ENCODE peak calls at places on chromosomes 2 and 18, in seven cellular contexts. One of them, this sample, is unnamed.

GRCh38 chr18:68024716-68025115 is 508.2 kb upstream of the DSEL start:
- DNase-seq in adrenal gland: no peak
- DNase-seq in tibial artery: no peak
- DNase-seq in hepatocyte: no peak
- DNase-seq in vagina: no peak
- DNase-seq in heart left ventricle: no peak
- DNase-seq in dorsolateral prefrontal cortex: no peak
- DNase-seq in this sample: peak; percentile 18

GRCh38 chr2:153595939-153596338 is 117.4 kb upstream of the RPRM start:
- DNase-seq in heart left ventricle: no peak
- DNase-seq in tibial artery: no peak
- DNase-seq in dorsolateral prefrontal cortex: no peak
- DNase-seq in hepatocyte: no peak
- DNase-seq in adrenal gland: no peak
- DNase-seq in vagina: no peak
- DNase-seq in this sample: no peak

GRCh38 chr2:192126426-192126825 is 68.3 kb downstream of the TMEFF2 start:
- DNase-seq in dorsolateral prefrontal cortex: no peak
- DNase-seq in vagina: no peak
- DNase-seq in heart left ventricle: no peak
- DNase-seq in adrenal gland: no peak
- DNase-seq in tibial artery: no peak
- DNase-seq in hepatocyte: no peak
- DNase-seq in this sample: no peak

GRCh38 chr18:42296723-42297122 is 341.7 kb downstream of the PIK3C3 start:
- DNase-seq in tibial artery: no peak
- DNase-seq in dorsolateral prefrontal cortex: no peak
- DNase-seq in heart left ventricle: no peak
- DNase-seq in hepatocyte: no peak
- DNase-seq in vagina: no peak
- DNase-seq in adrenal gland: no peak
- DNase-seq in this sample: no peak

GRCh38 chr2:68936462-68936861 is 16.2 kb downstream of the GKN2 start:
- DNase-seq in hepatocyte: no peak
- DNase-seq in tibial artery: no peak
- DNase-seq in dorsolateral prefrontal cortex: no peak
- DNase-seq in heart left ventricle: no peak
- DNase-seq in vagina: no peak
- DNase-seq in adrenal gland: no peak
- DNase-seq in this sample: no peak

GRCh38 chr2:102251042-102251848 is 60.1 kb upstream of the IL1RL1 start:
- DNase-seq in hepatocyte: peak; percentile 68
- DNase-seq in heart left ventricle: peak; percentile 54
- DNase-seq in adrenal gland: peak; percentile 74
- DNase-seq in vagina: no peak
- DNase-seq in dorsolateral prefrontal cortex: peak; percentile 49
- DNase-seq in tibial artery: peak; percentile 35
- DNase-seq in this sample: no peak

GRCh38 chr2:225083276-225083675 is 41.0 kb upstream of the DOCK10 start:
- DNase-seq in vagina: no peak
- DNase-seq in adrenal gland: no peak
- DNase-seq in dorsolateral prefrontal cortex: no peak
- DNase-seq in hepatocyte: no peak
- DNase-seq in heart left ventricle: no peak
- DNase-seq in tibial artery: no peak
- DNase-seq in this sample: no peak

GRCh38 chr2:80462654-80463053 is 158.1 kb upstream of the LRRTM1 start:
- DNase-seq in hepatocyte: no peak
- DNase-seq in adrenal gland: no peak
- DNase-seq in vagina: no peak
- DNase-seq in tibial artery: no peak
- DNase-seq in heart left ventricle: no peak
- DNase-seq in dorsolateral prefrontal cortex: no peak
- DNase-seq in this sample: no peak

GRCh38 chr2:3628241-3628679 is 29.7 kb upstream of the ALLC start:
- DNase-seq in tibial artery: peak; percentile 14
- DNase-seq in adrenal gland: peak; percentile 17
- DNase-seq in hepatocyte: no peak
- DNase-seq in dorsolateral prefrontal cortex: peak; percentile 28
- DNase-seq in heart left ventricle: no peak
- DNase-seq in vagina: peak; percentile 93
- DNase-seq in this sample: no peak

GRCh38 chr2:169775765-169776482 is 22.7 kb upstream of the SSB start:
- DNase-seq in hepatocyte: no peak
- DNase-seq in heart left ventricle: no peak
- DNase-seq in adrenal gland: no peak
- DNase-seq in dorsolateral prefrontal cortex: no peak
- DNase-seq in tibial artery: no peak
- DNase-seq in vagina: no peak
- DNase-seq in this sample: no peak

GRCh38 chr2:177239934-177240600 is 24.5 kb downstream of the NFE2L2 start:
- DNase-seq in adrenal gland: peak; percentile 63
- DNase-seq in vagina: no peak
- DNase-seq in tibial artery: peak; percentile 81
- DNase-seq in hepatocyte: peak; percentile 38
- DNase-seq in heart left ventricle: no peak
- DNase-seq in dorsolateral prefrontal cortex: peak; percentile 60
- DNase-seq in this sample: no peak

GRCh38 chr2:61340242-61340641 is 130.6 kb downstream of the USP34 start:
- DNase-seq in heart left ventricle: no peak
- DNase-seq in hepatocyte: no peak
- DNase-seq in tibial artery: no peak
- DNase-seq in adrenal gland: no peak
- DNase-seq in dorsolateral prefrontal cortex: no peak
- DNase-seq in vagina: no peak
- DNase-seq in this sample: no peak

GRCh38 chr2:173749315-173749714 is 215.9 kb downstream of the SP3 start:
- DNase-seq in heart left ventricle: no peak
- DNase-seq in hepatocyte: peak; percentile 43
- DNase-seq in dorsolateral prefrontal cortex: no peak
- DNase-seq in vagina: no peak
- DNase-seq in adrenal gland: no peak
- DNase-seq in tibial artery: no peak
- DNase-seq in this sample: no peak

GRCh38 chr2:134934641-134935040 is 16.0 kb downstream of the CCNT2 start:
- DNase-seq in heart left ventricle: no peak
- DNase-seq in tibial artery: no peak
- DNase-seq in vagina: no peak
- DNase-seq in hepatocyte: no peak
- DNase-seq in adrenal gland: no peak
- DNase-seq in dorsolateral prefrontal cortex: no peak
- DNase-seq in this sample: no peak

GRCh38 chr2:160209457-160209856 is 9.4 kb upstream of the ITGB6 start:
- DNase-seq in tibial artery: no peak
- DNase-seq in adrenal gland: no peak
- DNase-seq in vagina: no peak
- DNase-seq in heart left ventricle: no peak
- DNase-seq in hepatocyte: peak; percentile 56
- DNase-seq in dorsolateral prefrontal cortex: no peak
- DNase-seq in this sample: no peak

GRCh38 chr2:174663572-174663971 is 66.0 kb upstream of the WIPF1 start:
- DNase-seq in hepatocyte: peak; percentile 65
- DNase-seq in vagina: no peak
- DNase-seq in heart left ventricle: peak; percentile 32
- DNase-seq in dorsolateral prefrontal cortex: no peak
- DNase-seq in adrenal gland: no peak
- DNase-seq in tibial artery: peak; percentile 47
- DNase-seq in this sample: no peak

GRCh38 chr2:145415151-145415550 is 895.2 kb upstream of the ZEB2 start:
- DNase-seq in vagina: no peak
- DNase-seq in adrenal gland: no peak
- DNase-seq in dorsolateral prefrontal cortex: no peak
- DNase-seq in heart left ventricle: no peak
- DNase-seq in tibial artery: no peak
- DNase-seq in hepatocyte: no peak
- DNase-seq in this sample: no peak

GRCh38 chr2:224909885-224910517 is 132.3 kb downstream of the DOCK10 start:
- DNase-seq in vagina: no peak
- DNase-seq in tibial artery: peak; percentile 73
- DNase-seq in heart left ventricle: peak; percentile 54
- DNase-seq in hepatocyte: peak; percentile 24
- DNase-seq in adrenal gland: peak; percentile 80
- DNase-seq in dorsolateral prefrontal cortex: no peak
- DNase-seq in this sample: peak; percentile 62

GRCh38 chr18:51739044-51739666 is 541.7 kb upstream of the MEX3C start:
- DNase-seq in vagina: no peak
- DNase-seq in tibial artery: no peak
- DNase-seq in dorsolateral prefrontal cortex: no peak
- DNase-seq in heart left ventricle: no peak
- DNase-seq in adrenal gland: no peak
- DNase-seq in hepatocyte: no peak
- DNase-seq in this sample: no peak

GRCh38 chr2:201964631-201965206 is 68.9 kb upstream of the FZD7 start:
- DNase-seq in dorsolateral prefrontal cortex: no peak
- DNase-seq in tibial artery: no peak
- DNase-seq in vagina: no peak
- DNase-seq in heart left ventricle: no peak
- DNase-seq in adrenal gland: no peak
- DNase-seq in hepatocyte: no peak
- DNase-seq in this sample: no peak
- H3K27ac ChIP-seq in dorsolateral prefrontal cortex: no peak overlapping the region
- H3K27ac ChIP-seq in tibial artery: no peak overlapping the region
- H3K27ac ChIP-seq in vagina: no peak overlapping the region
- H3K27ac ChIP-seq in heart left ventricle: no peak overlapping the region
- H3K27ac ChIP-seq in adrenal gland: no peak overlapping the region
- H3K27ac ChIP-seq in hepatocyte: no peak overlapping the region
- H3K27ac ChIP-seq in this sample: no peak overlapping the region

GRCh38 chr18:55579471-55579870 is 8.5 kb downstream of the TCF4 start:
- DNase-seq in hepatocyte: no peak
- DNase-seq in adrenal gland: no peak
- DNase-seq in heart left ventricle: no peak
- DNase-seq in dorsolateral prefrontal cortex: no peak
- DNase-seq in vagina: no peak
- DNase-seq in tibial artery: no peak
- DNase-seq in this sample: no peak

GRCh38 chr18:55579888-55580287 is 8.1 kb downstream of the TCF4 start:
- DNase-seq in vagina: no peak
- DNase-seq in tibial artery: no peak
- DNase-seq in heart left ventricle: no peak
- DNase-seq in adrenal gland: no peak
- DNase-seq in hepatocyte: no peak
- DNase-seq in dorsolateral prefrontal cortex: no peak
- DNase-seq in this sample: no peak

GRCh38 chr18:55575066-55575465 is 12.9 kb downstream of the TCF4 start:
- DNase-seq in adrenal gland: no peak
- DNase-seq in heart left ventricle: no peak
- DNase-seq in vagina: no peak
- DNase-seq in hepatocyte: no peak
- DNase-seq in tibial artery: no peak
- DNase-seq in dorsolateral prefrontal cortex: no peak
- DNase-seq in this sample: no peak

GRCh38 chr18:55575949-55576348 is 12.0 kb downstream of the TCF4 start:
- DNase-seq in hepatocyte: no peak
- DNase-seq in adrenal gland: no peak
- DNase-seq in vagina: no peak
- DNase-seq in heart left ventricle: no peak
- DNase-seq in dorsolateral prefrontal cortex: no peak
- DNase-seq in tibial artery: no peak
- DNase-seq in this sample: no peak

GRCh38 chr18:55577812-55578539 is 10.0 kb downstream of the TCF4 start:
- DNase-seq in adrenal gland: no peak
- DNase-seq in dorsolateral prefrontal cortex: no peak
- DNase-seq in heart left ventricle: no peak
- DNase-seq in vagina: no peak
- DNase-seq in hepatocyte: no peak
- DNase-seq in tibial artery: no peak
- DNase-seq in this sample: no peak
- H3K27ac ChIP-seq in adrenal gland: no peak overlapping the region
- H3K27ac ChIP-seq in dorsolateral prefrontal cortex: peak overlapping the region; percentile 17
- H3K27ac ChIP-seq in heart left ventricle: no peak overlapping the region
- H3K27ac ChIP-seq in vagina: no peak overlapping the region
- H3K27ac ChIP-seq in hepatocyte: no peak overlapping the region
- H3K27ac ChIP-seq in tibial artery: no peak overlapping the region
- H3K27ac ChIP-seq in this sample: no peak overlapping the region

DNA sequence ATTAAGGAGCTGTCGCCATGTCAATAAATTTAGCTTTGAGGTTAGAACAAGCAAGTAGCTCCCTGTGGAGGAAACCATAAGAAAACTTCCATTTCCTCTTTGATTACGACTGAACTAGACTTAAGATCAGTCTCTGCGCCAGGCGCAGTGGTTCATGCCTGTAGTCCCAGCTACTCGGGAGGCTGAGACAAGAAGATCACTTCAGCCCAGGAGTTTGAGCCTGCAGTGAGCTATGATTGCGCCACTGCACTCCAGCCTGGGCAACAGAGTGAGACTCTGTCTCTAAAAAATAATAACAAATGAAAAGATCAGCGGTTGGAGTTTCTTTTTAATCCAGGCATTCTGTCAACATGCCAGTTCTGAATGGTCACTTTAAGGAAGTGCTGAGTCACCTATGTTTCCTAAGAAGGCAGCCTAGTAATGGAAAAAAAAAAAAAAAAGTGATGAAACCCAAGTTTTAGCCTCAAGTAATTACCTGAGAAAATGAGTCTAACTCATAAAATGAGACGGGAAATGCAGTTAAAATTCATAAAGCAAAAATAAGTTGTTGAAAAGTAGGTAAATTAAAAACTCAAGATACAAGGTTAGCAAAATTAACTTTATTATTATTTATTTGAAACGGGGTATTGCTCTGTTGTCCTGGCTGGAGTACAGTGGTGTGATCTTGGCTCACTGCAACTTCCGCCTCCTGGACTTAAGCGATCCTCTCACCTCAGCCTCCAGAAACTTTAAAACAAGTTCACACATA is 10.2 kb downstream of the C18orf32 start:
- DNase-seq in dorsolateral prefrontal cortex: no peak
- DNase-seq in hepatocyte: peak; percentile 43
- DNase-seq in vagina: no peak
- DNase-seq in heart left ventricle: no peak
- DNase-seq in tibial artery: no peak
- DNase-seq in adrenal gland: peak; percentile 40
- DNase-seq in this sample: no peak
- H3K27ac ChIP-seq in dorsolateral prefrontal cortex: no peak overlapping the region
- H3K27ac ChIP-seq in hepatocyte: peak overlapping the region; percentile 26
- H3K27ac ChIP-seq in vagina: peak overlapping the region; percentile 5
- H3K27ac ChIP-seq in heart left ventricle: peak overlapping the region; percentile 50
- H3K27ac ChIP-seq in tibial artery: no peak overlapping the region
- H3K27ac ChIP-seq in adrenal gland: no peak overlapping the region
- H3K27ac ChIP-seq in this sample: peak overlapping the region; percentile 45

DNA sequence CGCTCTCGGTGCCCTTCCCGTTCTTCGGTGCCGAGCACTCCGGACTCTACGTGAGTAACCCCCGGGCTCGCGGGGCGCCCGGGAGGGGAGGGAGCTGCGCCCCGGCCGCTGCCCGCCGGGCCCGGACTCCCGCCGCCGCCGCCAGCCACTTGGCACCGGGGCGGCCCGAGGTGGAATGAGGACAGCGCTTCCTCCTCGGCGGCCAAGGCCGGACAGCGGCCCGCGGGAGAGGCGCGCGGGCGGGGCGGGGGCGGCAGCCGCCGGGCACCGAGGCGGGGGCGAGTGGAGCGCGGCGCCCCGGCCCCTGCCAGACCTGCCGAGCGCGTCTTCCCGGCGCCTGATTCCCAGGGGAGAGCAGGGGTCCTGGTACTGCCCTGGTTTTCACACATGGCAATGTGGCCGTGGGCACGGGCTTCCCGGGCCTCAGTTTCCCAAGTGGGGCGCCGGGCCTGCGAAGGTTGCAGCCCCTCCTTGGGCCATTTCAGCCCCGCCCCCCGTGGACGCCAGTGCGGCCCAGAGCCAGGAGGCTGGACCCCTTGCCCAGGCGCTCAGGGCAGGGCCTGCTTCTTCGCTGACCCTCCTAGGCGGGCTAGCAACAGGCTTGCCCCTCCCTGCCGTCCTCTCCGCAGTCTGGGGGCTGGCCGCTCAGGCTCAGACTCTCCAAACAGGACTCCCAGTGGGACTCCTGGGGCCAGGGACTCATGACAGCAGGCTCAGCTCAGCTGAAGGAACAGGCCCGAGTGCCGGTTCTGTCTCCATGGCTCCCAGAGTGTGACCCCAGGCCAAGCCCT is 778 bp downstream of the SNED1 start:
- DNase-seq in dorsolateral prefrontal cortex: peak; percentile 40
- DNase-seq in vagina: no peak
- DNase-seq in heart left ventricle: peak; percentile 62
- DNase-seq in adrenal gland: peak; percentile 49
- DNase-seq in tibial artery: peak; percentile 30
- DNase-seq in hepatocyte: peak; percentile 38
- DNase-seq in this sample: peak; percentile 8
- H3K27ac ChIP-seq in dorsolateral prefrontal cortex: peak overlapping the region; percentile 64
- H3K27ac ChIP-seq in vagina: peak overlapping the region; percentile 76
- H3K27ac ChIP-seq in heart left ventricle: peak overlapping the region; percentile 62
- H3K27ac ChIP-seq in adrenal gland: no peak overlapping the region
- H3K27ac ChIP-seq in tibial artery: peak overlapping the region; percentile 87
- H3K27ac ChIP-seq in hepatocyte: no peak overlapping the region
- H3K27ac ChIP-seq in this sample: peak overlapping the region; percentile 61